ENCODE peak calls at places on chromosomes 12 and 14, in six cellular contexts. K is mammary epithelial cell; M is cardiac muscle cell; R is body of pancreas; B is transverse colon; Y is CD8-positive, alpha-beta T cell. E is an unnamed sample.

GRCh38 chr12:119902084-119902509 is 25.0 kb upstream of the CIT start:
- DNase-seq in K (peak; percentile 50), M (peak; percentile 61), R (peak; percentile 65), B (peak; percentile 68), Y (peak; percentile 50), E (peak; percentile 64)

GRCh38 chr14:90140956-90141316 is 79.1 kb downstream of the KCNK13 start:
- DNase-seq in K (no peak), M (no peak), R (no peak), B (no peak), Y (no peak), E (no peak)

GRCh38 chr14:65791551-65791981 is 379.0 kb downstream of the FUT8 start:
- DNase-seq in K (peak; percentile 63), M (no peak), R (no peak), B (no peak), Y (no peak), E (no peak)

GRCh38 chr12:106342397-106343212 is 14.9 kb upstream of the POLR3B start:
- DNase-seq in K (peak; percentile 67), M (peak; percentile 75), R (peak; percentile 64), B (peak; percentile 54), Y (no peak), E (peak; percentile 91)

GRCh38 chr12:3317841-3318501 is 173.0 kb upstream of the PRMT8 start:
- DNase-seq in K (no peak), M (no peak), R (no peak), B (no peak), Y (no peak), E (no peak)

GRCh38 chr14:104140463-104141331 is 2.3 kb downstream of the KIF26A start:
- DNase-seq in K (no peak), M (no peak), R (peak; percentile 2), B (no peak), Y (no peak), E (no peak)

GRCh38 chr14:35534884-35535793 is 1.2 kb downstream of the INSM2 start:
- DNase-seq in K (peak; percentile 68), M (peak; percentile 87), R (peak; percentile 71), B (peak; percentile 59), Y (peak; percentile 22), E (peak; percentile 74)

GRCh38 chr12:106137456-106138278 is 1.1 kb downstream of the NUAK1 start:
- DNase-seq in K (no peak), M (no peak), R (no peak), B (no peak), Y (no peak), E (peak; percentile 30)

GRCh38 chr14:85071447-85071846 is 458.5 kb upstream of the FLRT2 start:
- DNase-seq in K (no peak), M (no peak), R (no peak), B (no peak), Y (no peak), E (no peak)

GRCh38 chr12:130878193-130879185 is 6.6 kb downstream of the RAN start:
- DNase-seq in K (no peak), M (no peak), R (no peak), B (no peak), Y (no peak), E (no peak)

GRCh38 chr12:130880411-130880885 is 8.6 kb downstream of the RAN start:
- DNase-seq in K (no peak), M (no peak), R (no peak), B (no peak), Y (no peak), E (no peak)

GRCh38 chr12:130879212-130879686 is 7.4 kb downstream of the RAN start:
- DNase-seq in K (no peak), M (no peak), R (no peak), B (peak; percentile 13), Y (no peak), E (no peak)

GRCh38 chr12:130881046-130881445 is 9.2 kb downstream of the RAN start:
- DNase-seq in K (no peak), M (no peak), R (no peak), B (no peak), Y (no peak), E (no peak)

GRCh38 chr12:130879781-130880389 is 8.0 kb downstream of the RAN start:
- DNase-seq in K (no peak), M (no peak), R (no peak), B (no peak), Y (no peak), E (no peak)
- H3K4me1 ChIP-seq in K (no peaks in the 10 kb centered on the region), M (no peaks in the 10 kb centered on the region), R (peaks cover 5% of the 10 kb centered on the region), B (no peaks in the 10 kb centered on the region), Y (peaks cover 4% of the 10 kb centered on the region), E (no peaks in the 10 kb centered on the region)

DNA sequence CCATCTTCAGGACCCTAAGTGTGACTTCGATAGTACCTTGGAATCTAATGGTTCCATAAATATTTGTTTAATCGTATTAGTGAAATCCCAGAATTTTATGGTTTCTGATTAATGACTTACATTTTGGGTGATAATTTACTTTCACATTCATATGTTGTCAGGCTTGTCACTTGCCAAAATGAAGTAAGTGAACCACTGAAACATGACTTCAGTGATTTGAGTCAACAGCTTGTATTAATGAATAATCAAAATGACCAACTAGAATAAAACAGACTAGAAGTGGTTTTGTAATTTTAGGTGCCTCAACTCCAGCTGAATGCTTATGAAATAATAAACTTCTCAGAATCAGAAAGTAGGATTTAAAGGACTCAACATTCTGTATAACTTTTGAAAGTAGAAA is 517.1 kb downstream of the PRKD1 start:
- DNase-seq in K (no peak), M (no peak), R (no peak), B (no peak), Y (no peak), E (no peak)
- H3K9me3 ChIP-seq in K (peaks cover 21% of the 10 kb centered on the region), M (no peaks in the 10 kb centered on the region), R (no peaks in the 10 kb centered on the region), B (peaks cover 10% of the 10 kb centered on the region), Y (no peaks in the 10 kb centered on the region), E (no peaks in the 10 kb centered on the region)

DNA sequence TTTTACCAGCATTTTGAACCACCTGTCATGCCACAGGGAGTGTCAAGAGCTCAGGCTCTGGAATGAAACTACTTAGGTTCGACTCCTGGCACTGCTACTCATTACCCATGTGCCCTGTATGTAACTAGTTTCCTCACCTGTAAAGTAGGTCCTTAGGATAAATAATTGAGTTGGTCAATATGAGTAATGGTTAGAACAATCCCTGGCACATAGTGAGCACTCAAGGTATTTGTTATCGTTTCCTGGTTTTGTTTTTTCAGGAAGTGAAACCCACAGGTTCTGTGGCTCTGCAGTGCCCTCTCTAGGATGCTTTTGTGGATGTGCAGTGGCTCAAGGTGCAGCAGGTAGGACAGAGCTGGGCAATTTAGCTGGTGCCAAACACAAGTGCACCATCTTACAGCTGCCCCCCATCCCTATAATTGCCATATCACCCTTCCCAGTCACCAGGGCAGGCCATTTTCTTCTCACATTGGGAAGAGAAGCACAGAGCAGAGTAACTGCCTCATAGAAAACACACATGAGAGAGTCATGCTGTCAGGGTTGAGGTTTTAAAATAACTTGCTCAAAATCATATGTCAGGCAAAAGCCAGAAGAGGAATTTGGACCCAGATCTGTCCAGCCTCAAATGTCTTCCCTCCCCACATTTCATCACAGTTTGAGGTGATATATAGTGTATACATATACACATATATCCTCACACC is 297.5 kb downstream of the RPAP3 start:
- DNase-seq in K (peak; percentile 69), M (no peak), R (peak; percentile 51), B (peak; percentile 16), Y (no peak), E (no peak)
- TF ChIP-seq CTCF in K (peak; percentile 54), M (no peak), R (no peak), B (no peak), Y (peak; percentile 40), E (no peak)

DNA sequence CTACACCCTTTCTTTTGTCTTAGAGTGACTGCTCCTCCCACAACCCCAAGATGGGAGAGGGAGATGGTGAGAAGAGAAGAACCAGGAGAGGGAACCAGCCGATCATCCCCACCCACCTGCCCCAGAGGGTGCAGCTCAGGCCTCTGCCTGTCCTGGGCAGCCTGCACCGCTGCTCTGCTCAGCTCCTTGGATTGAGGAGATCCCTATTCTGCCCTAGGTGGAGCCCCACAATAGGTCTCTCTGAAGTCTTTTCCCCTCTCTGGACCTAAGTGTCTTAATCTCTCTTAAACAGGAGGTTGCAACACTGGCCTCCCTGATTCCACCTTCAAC is 2.2 kb downstream of the ANKRD33 start:
- DNase-seq in K (no peak), M (no peak), R (no peak), B (no peak), Y (no peak), E (no peak)
- H3K4me1 ChIP-seq in K (peaks cover 8% of the 10 kb centered on the region), M (no peaks in the 10 kb centered on the region), R (peaks cover 3% of the 10 kb centered on the region), B (peaks cover 18% of the 10 kb centered on the region), Y (peaks cover 8% of the 10 kb centered on the region), E (no peaks in the 10 kb centered on the region)

DNA sequence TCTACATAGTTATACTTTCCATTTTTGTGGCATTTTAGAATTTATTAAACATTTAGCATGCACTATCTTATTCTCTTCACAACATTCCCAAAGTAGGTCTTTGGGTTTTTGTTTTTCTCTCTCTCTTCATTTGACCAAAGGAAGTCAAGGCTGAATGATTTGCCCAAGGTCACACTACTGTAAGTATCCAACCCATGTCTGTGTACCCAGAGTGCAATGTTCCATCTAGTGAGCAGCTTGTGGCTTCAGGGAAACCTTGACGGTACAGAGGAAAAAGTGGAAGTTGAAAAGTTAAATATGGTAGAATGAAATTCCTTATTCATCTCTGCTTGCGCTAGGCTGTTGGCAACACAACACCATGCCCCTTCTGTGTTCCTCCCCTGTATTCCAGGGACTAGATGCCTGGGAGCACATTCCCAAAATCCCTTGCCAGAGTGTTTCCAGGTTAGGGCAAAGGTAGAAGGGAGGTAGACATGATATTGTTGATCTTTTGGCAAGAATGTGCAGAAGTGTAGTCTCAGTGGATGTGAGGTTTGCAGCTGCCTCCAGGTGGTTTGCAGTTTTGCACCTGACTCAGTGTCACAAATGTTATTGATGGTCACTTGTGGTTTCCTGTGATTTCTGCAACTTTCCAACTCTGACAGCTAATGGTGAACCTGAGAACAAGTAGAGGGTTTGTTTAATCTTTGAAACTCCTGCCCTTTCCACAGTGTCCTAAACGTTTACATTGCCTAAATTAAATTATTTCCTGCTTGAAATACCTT is 196.7 kb downstream of the RMST start:
- DNase-seq in K (no peak), M (no peak), R (no peak), B (no peak), Y (no peak), E (no peak)
- H3K9me3 ChIP-seq in K (no peaks in the 10 kb centered on the region), M (no peaks in the 10 kb centered on the region), R (no peaks in the 10 kb centered on the region), B (no peaks in the 10 kb centered on the region), Y (no peaks in the 10 kb centered on the region), E (no peaks in the 10 kb centered on the region)

DNA sequence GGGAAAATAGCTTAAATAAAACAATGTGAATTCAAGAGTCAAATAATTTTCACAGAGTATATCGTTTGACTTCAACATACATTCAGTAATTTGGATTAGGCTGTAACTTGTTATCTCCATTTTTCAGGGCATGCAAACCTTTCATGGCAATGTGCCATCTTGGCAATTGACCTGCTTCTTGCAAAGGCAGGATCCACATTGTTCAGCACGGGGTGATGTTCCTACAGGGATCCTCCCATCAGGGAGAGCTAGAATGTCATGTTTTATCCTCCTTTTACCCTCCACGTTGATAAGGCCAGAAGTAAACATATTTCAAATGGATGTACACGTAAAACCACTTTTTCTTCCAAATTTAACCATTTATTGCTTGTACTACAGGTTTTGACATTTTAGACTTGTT is 314.4 kb downstream of the GALC start:
- DNase-seq in K (no peak), M (no peak), R (no peak), B (no peak), Y (no peak), E (peak; percentile 40)
- TF ChIP-seq CTCF in K (no peak), M (no peak), R (no peak), B (no peak), Y (no peak), E (no peak)

DNA sequence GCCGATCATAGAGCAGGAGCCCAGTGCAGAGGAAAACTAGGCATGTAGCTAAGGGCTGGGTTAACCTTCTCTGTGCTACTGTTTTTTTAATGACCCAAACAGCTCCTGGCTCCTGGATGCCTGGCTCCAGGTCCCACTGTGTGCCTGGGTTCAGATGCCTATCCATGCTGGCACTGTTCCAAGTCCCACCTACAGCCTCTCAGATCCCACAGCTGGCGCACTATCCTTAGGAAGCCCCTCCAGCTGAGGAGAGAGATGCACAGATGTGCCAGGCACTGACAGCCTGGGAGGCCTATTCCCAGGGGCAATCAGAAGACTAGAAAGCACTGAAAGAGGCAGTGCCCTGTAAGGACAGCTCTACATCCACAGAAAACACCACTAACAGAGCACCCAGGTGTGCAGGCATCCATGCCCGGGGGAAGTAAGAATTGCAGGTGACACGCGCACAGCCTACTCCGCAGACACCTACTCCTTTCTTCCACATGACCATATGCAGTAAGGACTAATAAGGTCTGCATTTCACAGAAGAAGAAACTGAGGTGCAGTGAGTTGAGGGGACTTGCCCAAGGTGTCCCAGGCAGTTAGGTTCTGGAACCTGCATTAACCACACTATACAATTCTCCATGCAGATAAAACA is 51.2 kb downstream of the PITPNM2 start:
- DNase-seq in K (no peak), M (no peak), R (no peak), B (no peak), Y (no peak), E (no peak)
- H3K4me1 ChIP-seq in K (peaks cover 8% of the 10 kb centered on the region), M (peaks cover 66% of the 10 kb centered on the region), R (peaks cover 9% of the 10 kb centered on the region), B (peaks cover 40% of the 10 kb centered on the region), Y (peaks cover 12% of the 10 kb centered on the region), E (peaks cover 21% of the 10 kb centered on the region)